ENCODE peak calls at places on chromosome 6, in seven cellular contexts. X is right lobe of liver; E is H9; V is cardiac muscle cell; H is tibial artery; F is CD8-positive, alpha-beta T cell; Y is IMR-90. D is an unnamed sample. For H3K9me3, the result is how much of the 10 kb centered on the place peaks cover.

GRCh38 chr6:10412948-10413849 is 1.7 kb downstream of the TFAP2A start:
- DNase-seq in X (no peak), E (peak), V (no peak), H (no peak), F (no peak), Y (no peak), D (no peak)

GRCh38 chr6:96899019-96899418 is 1.3 kb upstream of the NDUFAF4 start:
- DNase-seq in X (no peak), E (no peak), V (peak), H (no peak), F (no peak), Y (peak), D (no peak)

GRCh38 chr6:111773501-111774345 is 99.5 kb downstream of the FYN start:
- DNase-seq in X (no peak), E (no peak), V (no peak), H (no peak), F (no peak), Y (no peak), D (no peak)

GRCh38 chr6:101761124-101761601 is 367.7 kb downstream of the GRIK2 start:
- DNase-seq in X (peak), E (no peak), V (peak), H (no peak), F (no peak), Y (peak), D (no peak)

GRCh38 chr6:35166160-35166919 is 25.2 kb upstream of the TCP11 start:
- DNase-seq in X (no peak), E (no peak), V (no peak), H (no peak), F (no peak), Y (no peak), D (no peak)

GRCh38 chr6:146634022-146634421 is 35.2 kb downstream of the ADGB start:
- DNase-seq in X (no peak), E (no peak), V (no peak), H (no peak), F (no peak), Y (no peak), D (no peak)

GRCh38 chr6:42391441-42391840 is 60.3 kb downstream of the TRERF1 start:
- DNase-seq in X (peak), E (no peak), V (no peak), H (no peak), F (no peak), Y (no peak), D (no peak)

GRCh38 chr6:151999194-151999593 is 191.7 kb downstream of the ESR1 start:
- DNase-seq in X (no peak), E (no peak), V (no peak), H (no peak), F (no peak), Y (no peak), D (no peak)

GRCh38 chr6:117548797-117549301 is 53.5 kb downstream of the GOPC start:
- DNase-seq in X (no peak), E (no peak), V (no peak), H (no peak), F (no peak), Y (peak), D (no peak)

GRCh38 chr6:22132662-22133061 is 164.2 kb downstream of the PRL start:
- DNase-seq in X (no peak), E (no peak), V (no peak), H (no peak), F (no peak), Y (no peak), D (no peak)

GRCh38 chr6:150093397-150093796 is 24.5 kb upstream of the ULBP3 start:
- DNase-seq in X (no peak), E (no peak), V (no peak), H (no peak), F (no peak), Y (no peak), D (no peak)

GRCh38 chr6:26124550-26125014 is 37.4 kb downstream of the HFE start:
- DNase-seq in X (no peak), E (no peak), V (no peak), H (no peak), F (no peak), Y (no peak), D (no peak)

GRCh38 chr6:153625089-153625488 is 414.0 kb upstream of the OPRM1 start:
- DNase-seq in X (no peak), E (no peak), V (peak), H (no peak), F (no peak), Y (no peak), D (peak)

GRCh38 chr6:143522034-143522600 is 10.6 kb upstream of the FUCA2 start:
- DNase-seq in X (no peak), E (no peak), V (no peak), H (no peak), F (no peak), Y (no peak), D (no peak)

GRCh38 chr6:138999949-139000725 is 12.1 kb upstream of the REPS1 start:
- DNase-seq in X (no peak), E (no peak), V (no peak), H (no peak), F (no peak), Y (no peak), D (no peak)

GRCh38 chr6:106903299-106903698 is 71.2 kb downstream of the CD24 start:
- DNase-seq in X (no peak), E (no peak), V (no peak), H (no peak), F (no peak), Y (no peak), D (no peak)
- H3K9me3 ChIP-seq in X (under half), E (under half), V (under half), H (under half), F (under half), Y (under half), D (under half)

GRCh38 chr6:44477293-44477894 is 89.9 kb downstream of the CDC5L start:
- DNase-seq in X (no peak), E (no peak), V (no peak), H (no peak), F (no peak), Y (no peak), D (no peak)

GRCh38 chr6:44478158-44478557 is 90.7 kb downstream of the CDC5L start:
- DNase-seq in X (no peak), E (no peak), V (no peak), H (no peak), F (no peak), Y (no peak), D (no peak)

GRCh38 chr6:44480097-44480539 is 92.6 kb downstream of the CDC5L start:
- DNase-seq in X (no peak), E (no peak), V (no peak), H (no peak), F (no peak), Y (no peak), D (no peak)

GRCh38 chr6:44476849-44477248 is 89.3 kb downstream of the CDC5L start:
- DNase-seq in X (no peak), E (no peak), V (no peak), H (no peak), F (no peak), Y (no peak), D (no peak)

GRCh38 chr6:44478591-44479254 is 91.2 kb downstream of the CDC5L start:
- DNase-seq in X (no peak), E (no peak), V (no peak), H (no peak), F (no peak), Y (no peak), D (no peak)
- TF ChIP-seq CTCF in X (no peak), E (no peak), V (no peak), H (no peak), F (no peak), Y (no peak), D (no peak)

GRCh38 chr6:155384343-155384742 is 70.1 kb upstream of the TFB1M start:
- DNase-seq in X (no peak), E (no peak), V (no peak), H (no peak), F (no peak), Y (no peak), D (no peak)

GRCh38 chr6:155388546-155388945 is 67.1 kb downstream of the NOX3 start:
- DNase-seq in X (no peak), E (no peak), V (no peak), H (no peak), F (no peak), Y (peak), D (no peak)

GRCh38 chr6:155387551-155387950 is 68.1 kb downstream of the NOX3 start:
- DNase-seq in X (no peak), E (no peak), V (no peak), H (no peak), F (no peak), Y (no peak), D (no peak)

DNA sequence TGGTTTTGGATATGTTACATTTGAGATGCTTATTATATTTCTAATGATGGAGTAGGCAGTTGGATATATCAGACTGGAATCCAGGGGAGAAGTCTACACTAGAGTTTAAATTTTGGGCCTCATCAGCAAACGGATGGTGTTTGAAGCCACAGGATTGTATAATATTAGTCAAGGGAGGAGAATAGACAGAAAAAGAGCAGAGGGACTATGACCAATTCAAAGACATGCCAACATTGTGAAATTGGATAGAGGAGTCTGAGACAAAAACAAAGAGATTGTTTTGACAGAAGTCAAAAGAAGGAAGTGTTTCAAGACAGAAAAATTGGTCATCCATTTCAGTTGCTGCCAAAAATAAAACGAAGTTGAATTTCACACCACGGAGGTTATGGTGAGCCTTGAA is 66.5 kb downstream of the NOX3 start:
- DNase-seq in X (no peak), E (no peak), V (no peak), H (no peak), F (no peak), Y (peak), D (no peak)
- H3K9me3 ChIP-seq in X (under half), E (under half), V (under half), H (under half), F (under half), Y (under half), D (under half)

DNA sequence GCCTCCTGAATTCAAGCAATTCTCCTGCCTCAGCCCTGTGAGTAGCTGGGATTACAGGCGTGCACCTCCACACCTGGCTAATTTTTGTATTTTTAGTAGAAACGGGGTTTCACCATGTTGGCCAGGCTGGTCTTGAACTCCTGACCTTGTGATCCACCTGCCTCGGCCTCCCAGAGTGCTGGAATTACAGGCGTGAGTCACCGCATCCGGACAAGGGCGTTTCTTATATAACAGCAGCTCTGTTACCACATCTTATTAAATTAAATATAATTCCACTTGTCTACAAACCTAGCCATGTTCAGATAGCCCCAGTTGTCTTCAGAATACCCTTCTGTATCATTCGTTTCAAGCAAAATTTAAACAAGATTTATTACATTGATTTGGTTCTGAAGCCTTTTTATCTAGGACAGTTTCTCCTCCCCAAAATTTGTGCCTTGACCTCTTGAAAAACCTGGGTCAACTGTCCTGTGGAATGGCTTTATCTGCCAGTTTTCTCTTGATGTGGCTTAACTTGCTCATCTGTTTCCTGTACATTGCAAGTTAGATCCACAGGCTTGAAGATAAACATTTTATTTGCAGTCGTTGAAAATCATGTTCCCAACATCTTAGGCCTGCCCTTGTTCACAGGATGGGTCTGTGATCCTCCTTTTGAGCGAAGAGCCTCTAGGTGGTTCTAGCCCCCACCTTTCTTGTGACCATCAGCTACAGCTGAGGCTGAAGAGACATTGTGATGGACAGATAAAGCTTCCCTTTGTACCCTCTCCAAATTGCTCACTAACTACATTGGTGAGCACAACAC is 132.2 kb downstream of the ARID1B start:
- DNase-seq in X (no peak), E (no peak), V (no peak), H (no peak), F (no peak), Y (no peak), D (no peak)
- TF ChIP-seq CTCF in X (no peak), E (no peak), V (no peak), H (no peak), F (no peak), Y (no peak), D (no peak)

DNA sequence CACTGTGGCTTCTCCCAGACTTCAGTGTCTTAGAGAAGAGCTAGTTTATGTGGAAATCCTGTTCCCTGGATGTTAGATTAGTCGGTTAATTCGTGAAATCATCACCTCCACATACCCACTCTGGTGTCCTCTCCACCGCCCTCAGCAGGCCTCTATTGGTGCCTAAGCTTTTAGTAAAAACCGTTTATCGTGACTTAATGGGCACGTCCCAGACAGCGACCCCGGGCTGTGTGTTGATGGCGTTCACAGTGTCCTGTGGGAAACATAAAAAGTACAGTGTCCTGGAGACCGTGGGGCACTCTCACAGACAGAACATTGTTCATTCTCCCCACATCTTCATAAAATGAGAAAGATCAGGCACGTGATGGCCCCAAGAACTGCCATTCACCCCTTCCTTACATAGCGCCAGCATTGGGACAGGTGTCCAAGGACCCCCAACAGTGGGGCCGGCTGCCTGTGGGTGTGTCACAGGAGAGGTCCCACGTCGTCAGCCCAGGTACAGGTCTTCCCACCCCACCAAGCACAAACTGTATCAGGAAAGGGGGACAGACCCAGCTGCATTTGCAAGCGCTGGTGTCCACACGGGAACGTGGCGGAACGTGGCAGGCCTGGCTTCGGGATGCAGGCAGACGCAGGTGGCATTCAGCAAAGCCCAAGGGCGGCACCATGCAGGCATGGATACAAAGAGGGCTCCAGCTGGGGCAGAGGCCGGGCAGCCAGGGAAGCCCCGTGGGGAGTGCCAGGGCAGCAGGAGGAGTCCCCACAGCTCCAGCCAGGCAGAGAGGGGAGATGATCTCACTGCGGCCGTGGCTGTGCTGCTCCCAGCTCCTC is 237.7 kb downstream of the DLL1 start:
- DNase-seq in X (peak), E (no peak), V (no peak), H (peak), F (no peak), Y (no peak), D (no peak)
- H3K9me3 ChIP-seq in X (under half), E (under half), V (under half), H (under half), F (under half), Y (under half), D (under half)

GRCh38 chr6:66568271-66568670 is 861.2 kb upstream of the EYS start:
- DNase-seq in X (no peak), E (peak), V (no peak), H (no peak), F (no peak), Y (no peak), D (peak)
- TF ChIP-seq CTCF in X (no peak), E (peak), V (no peak), H (no peak), F (no peak), Y (no peak), D (peak)

GRCh38 chr6:119543332-119543731 is 193.8 kb upstream of the MAN1A1 start:
- DNase-seq in X (no peak), E (no peak), V (no peak), H (no peak), F (no peak), Y (no peak), D (no peak)

GRCh38 chr6:119539066-119539746 is 189.6 kb upstream of the MAN1A1 start:
- DNase-seq in X (no peak), E (no peak), V (no peak), H (no peak), F (no peak), Y (no peak), D (peak)

GRCh38 chr6:119542037-119542436 is 192.5 kb upstream of the MAN1A1 start:
- DNase-seq in X (no peak), E (no peak), V (no peak), H (no peak), F (no peak), Y (no peak), D (no peak)

GRCh38 chr6:119541132-119541905 is 191.8 kb upstream of the MAN1A1 start:
- DNase-seq in X (no peak), E (no peak), V (no peak), H (no peak), F (no peak), Y (peak), D (no peak)

GRCh38 chr6:119540417-119540816 is 190.9 kb upstream of the MAN1A1 start:
- DNase-seq in X (no peak), E (no peak), V (no peak), H (no peak), F (no peak), Y (no peak), D (no peak)
- H3K9me3 ChIP-seq in X (under half), E (under half), V (under half), H (under half), F (under half), Y (under half), D (under half)

D was measured in BE2C.